ENCODE peak calls at places on chromosomes 6 and 20, in nine cellular contexts. V is activated CD4-positive, alpha-beta T cell treated with anti-CD3 and anti-CD28 coated beads for 4 hours; O is Kasumi-1; R is activated CD8-positive, alpha-beta memory T cell treated with anti-CD3 and anti-CD28 coated beads, Interleukin-2, amount 50 U/mL, for 4 hours; S is activated gamma-delta T cell treated with anti-CD3 and anti-CD28 coated beads, Interleukin-2, amount 50 U/mL, for 16 hours; A is HTR-8/SVneo; D is body of pancreas; K is CD8-positive, alpha-beta T cell; F is ACHN. M is an unnamed sample.

GRCh38 chr6:128713461-128713860 is 169.5 kb upstream of the LAMA2 start:
- DNase-seq in V (no peak), O (no peak), R (no peak), S (no peak), A (no peak), D (no peak), K (no peak), F (no peak), M (no peak)

GRCh38 chr6:13248549-13248948 is 79.8 kb downstream of the TBC1D7 start:
- DNase-seq in V (no peak), O (no peak), R (no peak), S (no peak), A (no peak), D (no peak), K (no peak), F (no peak), M (no peak)

GRCh38 chr20:31543966-31544598 is 29.8 kb downstream of the HM13 start:
- DNase-seq in V (no peak), O (no peak), R (no peak), S (no peak), A (peak), D (no peak), K (no peak), F (peak), M (no peak)

GRCh38 chr6:169167581-169168301 is 85.9 kb downstream of the THBS2 start:
- DNase-seq in V (no peak), O (no peak), R (no peak), S (no peak), A (peak), D (no peak), K (no peak), F (no peak), M (no peak)

GRCh38 chr6:223763-224162 is 68.5 kb upstream of the DUSP22 start:
- DNase-seq in V (no peak), O (no peak), R (no peak), S (no peak), A (no peak), D (no peak), K (no peak), F (no peak), M (no peak)

GRCh38 chr20:17822039-17822438 is 122.3 kb downstream of the BANF2 start:
- DNase-seq in V (no peak), O (no peak), R (no peak), S (no peak), A (no peak), D (peak), K (no peak), F (no peak), M (no peak)

GRCh38 chr6:9851541-9852380 is 563.1 kb downstream of the TFAP2A start:
- DNase-seq in V (no peak), O (no peak), R (no peak), S (no peak), A (no peak), D (no peak), K (no peak), F (peak), M (no peak)

GRCh38 chr6:109243863-109244825 is 138.1 kb downstream of the CD164 start:
- DNase-seq in V (no peak), O (no peak), R (no peak), S (no peak), A (no peak), D (no peak), K (no peak), F (no peak), M (no peak)

GRCh38 chr6:104212977-104213696 is 646.6 kb downstream of the HACE1 start:
- DNase-seq in V (no peak), O (no peak), R (no peak), S (no peak), A (peak), D (no peak), K (no peak), F (no peak), M (no peak)

GRCh38 chr6:150966786-150967185 is 101.3 kb downstream of the MTHFD1L start:
- DNase-seq in V (no peak), O (no peak), R (no peak), S (no peak), A (no peak), D (no peak), K (no peak), F (no peak), M (no peak)

GRCh38 chr6:49966334-49966733 is 2.4 kb upstream of the DEFB114 start:
- DNase-seq in V (no peak), O (no peak), R (no peak), S (no peak), A (no peak), D (no peak), K (no peak), F (no peak), M (no peak)

GRCh38 chr6:20877008-20877937 is 343.0 kb downstream of the CDKAL1 start:
- DNase-seq in V (no peak), O (peak), R (no peak), S (no peak), A (peak), D (peak), K (no peak), F (peak), M (no peak)

GRCh38 chr6:170160031-170160627 is 130.7 kb downstream of the DLL1 start:
- DNase-seq in V (no peak), O (no peak), R (no peak), S (no peak), A (no peak), D (no peak), K (no peak), F (no peak), M (peak)

GRCh38 chr20:46330072-46330763 is 21.9 kb upstream of the CDH22 start:
- DNase-seq in V (no peak), O (no peak), R (no peak), S (no peak), A (no peak), D (peak), K (no peak), F (no peak), M (no peak)

GRCh38 chr20:11919046-11919445 is 1.4 kb downstream of the BTBD3 start:
- DNase-seq in V (no peak), O (no peak), R (no peak), S (no peak), A (no peak), D (peak), K (no peak), F (no peak), M (no peak)

M was measured in natural killer cell treated with Interleukin-12 subunit alpha and Interleukin-12 subunit beta and Interleukin-15 and Interleukin-18, amount 100 ng/mL, for 72 hours.